ENCODE peak calls at places on chromosome 4, in seven cellular contexts. I is NB4; S is AG20443; N is brain pericyte; V is NCI-H510A treated with DMSO at 0.1 percent for 48 hours; P is EL; Z is natural killer cell treated with Interleukin-12 subunit alpha and Interleukin-12 subunit beta and Interleukin-15 and Interleukin-18, amount 100 ng/mL, for 72 hours. J is an unnamed sample.

GRCh38 chr4:125283702-125284279 is 31.0 kb upstream of the FAT4 start:
- DNase-seq in Z (no peak), I (peak; percentile 41), N (no peak), V (peak; percentile 26), S (peak; percentile 19), P (peak; percentile 42), J (no peak)

GRCh38 chr4:55321707-55322264 is 24.3 kb upstream of the SRD5A3 start:
- DNase-seq in Z (no peak), V (peak; percentile 80), I (peak; percentile 79), S (peak; percentile 56), N (peak; percentile 41), P (peak; percentile 76), J (peak; percentile 79)

GRCh38 chr4:83217721-83218522 is 66.7 kb downstream of the COQ2 start:
- DNase-seq in Z (peak; percentile 86), N (no peak), V (no peak), P (peak; percentile 12), S (no peak), I (peak; percentile 93), J (no peak)

GRCh38 chr4:65508169-65508568 is 162.1 kb downstream of the EPHA5 start:
- DNase-seq in N (no peak), I (no peak), S (no peak), P (peak; percentile 79), Z (no peak), V (no peak), J (no peak)

GRCh38 chr4:128601992-128602695 is 207.4 kb upstream of the JADE1 start:
- DNase-seq in V (no peak), P (peak; percentile 56), I (no peak), Z (no peak), S (peak; percentile 29), N (no peak), J (no peak)

GRCh38 chr4:107711831-107712230 is 8.2 kb downstream of the PAPSS1 start:
- DNase-seq in P (no peak), V (no peak), I (no peak), N (no peak), Z (no peak), S (no peak), J (no peak)

GRCh38 chr4:126065016-126065415 is 750.3 kb downstream of the FAT4 start:
- DNase-seq in V (no peak), N (no peak), I (no peak), S (no peak), Z (no peak), P (no peak), J (no peak)

GRCh38 chr4:89316187-89316586 is 8.6 kb upstream of the GPRIN3 start:
- DNase-seq in N (no peak), I (no peak), Z (no peak), S (no peak), P (no peak), V (no peak), J (no peak)

GRCh38 chr4:118235726-118236125 is 117.1 kb downstream of the PRSS12 start:
- DNase-seq in I (no peak), V (no peak), Z (no peak), P (no peak), N (no peak), S (no peak), J (no peak)

GRCh38 chr4:53651142-53651720 is 59.9 kb upstream of the LNX1 start:
- DNase-seq in P (no peak), V (no peak), Z (no peak), S (peak; percentile 27), N (no peak), I (no peak), J (no peak)

GRCh38 chr4:135718019-135718418 is 1516.4 kb upstream of the PABPC4L start:
- DNase-seq in V (no peak), I (no peak), N (no peak), S (no peak), Z (no peak), P (no peak), J (no peak)

GRCh38 chr4:147453561-147454141 is 27.2 kb upstream of the EDNRA start:
- DNase-seq in S (no peak), Z (no peak), I (no peak), V (no peak), P (no peak), N (no peak), J (no peak)

J was measured in COR-L47.